ENCODE peak calls at places on chromosomes 11 and 22, in ten cellular contexts. R is psoas muscle, F is natural killer cell, E is H1, N is gastrocnemius medialis, B is A549, J is upper lobe of right lung, L is HCT116, S is nephron progenitor cell, C is brain microvascular endothelial cell. P is an unnamed sample.

GRCh38 chr11:490930-491260 is 16.1 kb downstream of the RNH1 start:
- DNase-seq in R (no peak), F (no peak), E (no peak), N (no peak), B (no peak), J (no peak), L (no peak), S (no peak), C (no peak), P (no peak)

GRCh38 chr22:46513908-46514550 is 23.4 kb downstream of the CELSR1 start:
- DNase-seq in R (no peak), F (no peak), E (no peak), N (no peak), B (no peak), J (no peak), L (no peak), S (no peak), C (no peak), P (no peak)

GRCh38 chr22:44311855-44312170 is 938 bp downstream of the SHISAL1 start:
- DNase-seq in R (no peak), F (no peak), E (no peak), N (no peak), B (no peak), J (no peak), L (no peak), S (no peak), C (peak; percentile 77), P (no peak)

GRCh38 chr11:26234451-26234850 is 97.5 kb upstream of the ANO3 start:
- DNase-seq in R (no peak), F (no peak), E (no peak), N (no peak), B (no peak), J (no peak), L (no peak), S (no peak), C (no peak), P (no peak)

GRCh38 chr22:22941831-22942510 is 54.4 kb downstream of the IGLL5 start:
- DNase-seq in R (no peak), F (peak; percentile 15), E (peak; percentile 34), N (no peak), B (no peak), J (peak; percentile 46), L (no peak), S (no peak), C (no peak), P (no peak)

GRCh38 chr11:96178014-96178745 is 164.8 kb downstream of the MAML2 start:
- DNase-seq in R (no peak), F (no peak), E (no peak), N (no peak), B (no peak), J (no peak), L (no peak), S (peak; percentile 51), C (no peak), P (peak; percentile 39)

GRCh38 chr22:42863349-42863911 is 6.4 kb upstream of the ARFGAP3 start:
- DNase-seq in R (no peak), F (no peak), E (no peak), N (no peak), B (peak; percentile 39), J (no peak), L (peak; percentile 43), S (no peak), C (peak; percentile 84), P (peak; percentile 79)

GRCh38 chr22:24429411-24430365 is 2.3 kb downstream of the ADORA2A start:
- DNase-seq in R (no peak), F (no peak), E (no peak), N (no peak), B (no peak), J (peak; percentile 69), L (no peak), S (peak; percentile 43), C (no peak), P (peak; percentile 92)

GRCh38 chr11:134224710-134225662 is 515 bp downstream of the VPS26B start:
- DNase-seq in R (peak; percentile 66), F (peak; percentile 36), E (no peak), N (peak; percentile 51), B (peak; percentile 10), J (peak; percentile 80), L (no peak), S (peak; percentile 49), C (no peak), P (peak; percentile 86)

GRCh38 chr11:102911758-102912481 is 37.1 kb upstream of the MMP12 start:
- DNase-seq in R (no peak), F (no peak), E (no peak), N (peak; percentile 40), B (no peak), J (no peak), L (no peak), S (no peak), C (no peak), P (no peak)

GRCh38 chr11:112886707-112887370 is 74.4 kb upstream of the NCAM1 start:
- DNase-seq in R (no peak), F (no peak), E (no peak), N (no peak), B (no peak), J (no peak), L (no peak), S (no peak), C (no peak), P (no peak)

GRCh38 chr22:20565079-20565734 is 57.8 kb downstream of the MED15 start:
- DNase-seq in R (no peak), F (no peak), E (no peak), N (peak; percentile 2), B (no peak), J (peak; percentile 21), L (no peak), S (no peak), C (no peak), P (peak; percentile 54)

GRCh38 chr11:78038697-78039313 is 15.7 kb upstream of the KCTD14 start:
- DNase-seq in R (no peak), F (no peak), E (no peak), N (no peak), B (no peak), J (no peak), L (no peak), S (no peak), C (no peak), P (no peak)

GRCh38 chr11:1149545-1149944 is 8.2 kb upstream of the MUC5AC start:
- DNase-seq in R (peak; percentile 9), F (no peak), E (no peak), N (no peak), B (no peak), J (no peak), L (no peak), S (no peak), C (no peak), P (no peak)

GRCh38 chr22:25700996-25701815 is 40.8 kb upstream of the MYO18B start:
- DNase-seq in R (peak; percentile 32), F (no peak), E (no peak), N (peak; percentile 61), B (no peak), J (no peak), L (no peak), S (no peak), C (peak; percentile 8), P (no peak)

GRCh38 chr11:65417221-65417701 is 5.3 kb upstream of the NEAT1 start:
- DNase-seq in R (no peak), F (no peak), E (peak; percentile 48), N (no peak), B (no peak), J (peak; percentile 83), L (no peak), S (no peak), C (no peak), P (peak; percentile 71)

GRCh38 chr22:39935116-39935515 is 25.1 kb upstream of the TMA7B start:
- DNase-seq in R (no peak), F (no peak), E (no peak), N (no peak), B (no peak), J (no peak), L (no peak), S (no peak), C (no peak), P (no peak)

GRCh38 chr11:132100583-132100982 is 730.2 kb downstream of the NTM start:
- DNase-seq in R (no peak), F (no peak), E (no peak), N (no peak), B (no peak), J (no peak), L (no peak), S (no peak), C (no peak), P (no peak)

GRCh38 chr11:132103006-132103405 is 732.6 kb downstream of the NTM start:
- DNase-seq in R (no peak), F (no peak), E (no peak), N (no peak), B (no peak), J (no peak), L (no peak), S (no peak), C (no peak), P (no peak)

GRCh38 chr11:132095230-132096165 is 725.1 kb downstream of the NTM start:
- DNase-seq in R (no peak), F (no peak), E (no peak), N (no peak), B (no peak), J (no peak), L (no peak), S (peak; percentile 8), C (no peak), P (no peak)

GRCh38 chr11:132101861-132102260 is 731.4 kb downstream of the NTM start:
- DNase-seq in R (no peak), F (no peak), E (no peak), N (no peak), B (no peak), J (no peak), L (no peak), S (no peak), C (no peak), P (no peak)

GRCh38 chr11:132099692-132100091 is 729.3 kb downstream of the NTM start:
- DNase-seq in R (no peak), F (no peak), E (peak; percentile 81), N (no peak), B (no peak), J (no peak), L (no peak), S (peak; percentile 45), C (no peak), P (peak; percentile 37)
- TF ChIP-seq CTCF in R (no peak), F (no peak), E (peak; percentile 90), N (no peak), B (no peak), J (peak; percentile 51), L (no peak), S (peak; percentile 53), C (peak; percentile 69), P (peak; percentile 19)

GRCh38 chr11:11895672-11896071 is 53.9 kb downstream of the USP47 start:
- DNase-seq in R (no peak), F (no peak), E (no peak), N (no peak), B (peak; percentile 13), J (no peak), L (no peak), S (no peak), C (no peak), P (no peak)
- TF ChIP-seq CTCF in R (no peak), F (peak; percentile 7), E (no peak), N (no peak), B (peak; percentile 28), J (no peak), L (peak; percentile 10), S (no peak), C (peak; percentile 14), P (no peak)

GRCh38 chr22:48968201-48968959 is 859.3 kb downstream of the BRD1 start:
- DNase-seq in R (no peak), F (peak; percentile 11), E (peak; percentile 66), N (no peak), B (peak; percentile 11), J (peak; percentile 56), L (peak; percentile 23), S (no peak), C (no peak), P (peak; percentile 36)
- TF ChIP-seq CTCF in R (no peak), F (no peak), E (peak; percentile 91), N (no peak), B (peak; percentile 12), J (peak; percentile 32), L (no peak), S (peak; percentile 63), C (peak; percentile 18), P (peak; percentile 59)

GRCh38 chr22:19035474-19036228 is 86.6 kb downstream of the DGCR2 start:
- DNase-seq in R (no peak), F (no peak), E (peak; percentile 82), N (no peak), B (peak; percentile 10), J (peak; percentile 58), L (no peak), S (peak; percentile 53), C (no peak), P (no peak)
- TF ChIP-seq CTCF in R (no peak), F (no peak), E (peak; percentile 46), N (no peak), B (no peak), J (peak; percentile 18), L (no peak), S (no peak), C (no peak), P (no peak)